ENCODE peak calls at places on chromosomes 4 and X, in four cellular contexts. W is CD8-positive, alpha-beta T cell; O is IMR-90; Z is sigmoid colon. R is an unnamed sample.
A peak's percentile ranks its signal among the peaks of the same experiment; 100 is the strongest.

GRCh38 chr4:142307857-142308256 is 538.2 kb downstream of the INPP4B start:
- DNase-seq in W (no peak), O (no peak), Z (no peak), R (no peak)

GRCh38 chr4:73864973-73865372 is 4.2 kb upstream of the CXCL1 start:
- DNase-seq in W (no peak), O (no peak), Z (no peak), R (no peak)

GRCh38 chrX:46961574-46962279 is 49.5 kb downstream of the JADE3 start:
- DNase-seq in W (no peak), O (no peak), Z (no peak), R (no peak)

GRCh38 chrX:16155586-16155985 is 11.7 kb upstream of the MAGEB17 start:
- DNase-seq in W (no peak), O (no peak), Z (no peak), R (no peak)

GRCh38 chr4:3346146-3346545 is 53.3 kb downstream of the RGS12 start:
- DNase-seq in W (no peak), O (peak; percentile 84), Z (no peak), R (peak; percentile 62)

GRCh38 chrX:2841511-2841910 is 12.8 kb downstream of the GYG2 start:
- DNase-seq in W (no peak), O (no peak), Z (no peak), R (no peak)

GRCh38 chr4:105808459-105809041 is 86.7 kb upstream of the NPNT start:
- DNase-seq in W (no peak), O (peak; percentile 88), Z (no peak), R (no peak)

GRCh38 chrX:44422631-44423030 is 79.2 kb upstream of the EFHC2 start:
- DNase-seq in W (no peak), O (no peak), Z (no peak), R (no peak)

GRCh38 chr4:173538148-173538902 is 8.3 kb upstream of the HAND2 start:
- DNase-seq in W (no peak), O (no peak), Z (peak; percentile 81), R (no peak)

GRCh38 chr4:37780444-37781133 is 45.9 kb upstream of the PGM2 start:
- DNase-seq in W (peak; percentile 36), O (no peak), Z (no peak), R (peak; percentile 11)

GRCh38 chr4:184433258-184433892 is 41.0 kb downstream of the IRF2 start:
- DNase-seq in W (no peak), O (peak; percentile 13), Z (no peak), R (no peak)

DNA sequence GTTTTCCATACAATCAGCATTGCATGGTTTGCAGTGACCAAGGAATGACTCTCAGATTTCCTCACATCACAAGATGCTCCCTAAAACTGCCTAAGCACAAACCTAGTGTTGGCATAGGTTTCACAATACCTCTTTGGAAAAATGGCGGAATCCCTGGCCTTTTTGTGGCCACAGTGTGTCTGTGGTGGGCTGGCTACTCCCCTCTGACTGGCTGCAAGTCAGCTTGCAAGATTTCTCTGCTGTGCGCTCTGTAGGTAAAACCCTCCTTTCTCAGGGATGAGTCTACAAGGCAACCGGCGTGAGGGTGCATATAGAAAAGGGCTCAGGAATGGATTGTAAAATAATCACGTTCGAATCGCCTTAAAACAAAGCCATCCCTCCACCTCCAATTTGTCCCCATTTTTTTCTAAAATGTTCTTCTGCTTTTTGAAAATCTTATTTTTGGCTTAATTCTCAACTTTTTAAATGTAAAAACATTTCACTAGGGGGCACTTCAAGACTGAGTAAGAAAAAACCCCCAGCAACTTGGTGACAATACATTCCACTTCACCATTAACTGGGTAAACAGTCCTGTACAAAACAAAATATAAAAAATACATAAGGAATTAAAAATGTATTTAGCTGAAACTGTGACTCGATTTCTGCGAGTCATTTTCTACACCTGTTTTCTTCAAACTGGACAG is 235.6 kb downstream of the STIM2 start:
- DNase-seq in W (no peak), O (no peak), Z (no peak), R (no peak)
- H3K27ac ChIP-seq in W (no peak overlapping the region), O (no peak overlapping the region), Z (no peak overlapping the region), R (no peak overlapping the region)

DNA sequence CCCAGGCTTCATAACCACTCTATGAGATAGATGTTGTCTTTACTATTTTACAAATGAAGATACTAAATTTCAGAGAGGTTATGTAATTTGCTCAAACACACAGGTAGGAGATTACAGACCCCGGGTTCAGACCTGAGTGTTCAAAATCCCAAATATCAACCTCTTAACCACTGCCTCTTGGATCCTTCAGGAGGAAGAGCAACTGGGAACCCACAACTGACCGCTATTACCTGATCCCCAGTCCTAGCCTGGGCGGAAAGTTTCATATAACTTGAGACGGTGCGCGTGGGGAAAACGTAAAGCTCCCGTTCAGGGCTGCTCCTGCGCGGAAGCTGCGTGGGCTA is 8.9 kb upstream of the PRDM8 start:
- DNase-seq in W (no peak), O (no peak), Z (no peak), R (no peak)
- H3K27me3 ChIP-seq in W (peaks cover 5% of the 10 kb centered on the region), O (no peaks in the 10 kb centered on the region), Z (no peaks in the 10 kb centered on the region), R (no peaks in the 10 kb centered on the region)

DNA sequence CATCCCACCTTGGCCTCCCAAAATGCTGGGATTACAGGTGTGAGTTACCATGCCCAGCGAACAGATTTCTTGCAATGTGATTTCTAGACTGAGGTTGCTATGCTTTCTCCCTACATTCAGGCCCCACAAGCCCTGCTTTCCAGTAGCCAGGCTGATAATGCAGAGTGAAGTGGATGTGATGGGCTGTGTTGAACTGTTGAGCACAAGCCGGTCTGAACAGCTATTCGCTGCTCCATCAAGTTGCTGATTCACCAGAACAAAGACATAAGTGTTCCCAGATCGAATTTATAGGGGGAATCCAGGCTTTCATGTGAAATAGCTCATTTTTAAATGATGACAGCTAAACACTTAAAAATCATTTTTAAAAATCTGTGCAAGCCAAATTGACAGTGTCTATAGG is 8.0 kb downstream of the NIPAL1 start:
- DNase-seq in W (no peak), O (no peak), Z (no peak), R (no peak)
- H3K4me3 ChIP-seq in W (no peak overlapping the region), O (no peak overlapping the region), Z (no peak overlapping the region), R (no peak overlapping the region)

GRCh38 chr4:67883463-67883862 is 339 bp downstream of the TMPRSS11D start:
- DNase-seq in W (no peak), O (no peak), Z (no peak), R (no peak)

GRCh38 chr4:67881226-67881625 is 2.6 kb downstream of the TMPRSS11D start:
- DNase-seq in W (no peak), O (no peak), Z (no peak), R (no peak)

GRCh38 chr4:67883902-67884301 is at the start of gene TMPRSS11D:
- DNase-seq in W (no peak), O (no peak), Z (no peak), R (no peak)

GRCh38 chr4:67886281-67886680 is 2.5 kb upstream of the TMPRSS11D start:
- DNase-seq in W (no peak), O (peak; percentile 61), Z (no peak), R (no peak)

DNA sequence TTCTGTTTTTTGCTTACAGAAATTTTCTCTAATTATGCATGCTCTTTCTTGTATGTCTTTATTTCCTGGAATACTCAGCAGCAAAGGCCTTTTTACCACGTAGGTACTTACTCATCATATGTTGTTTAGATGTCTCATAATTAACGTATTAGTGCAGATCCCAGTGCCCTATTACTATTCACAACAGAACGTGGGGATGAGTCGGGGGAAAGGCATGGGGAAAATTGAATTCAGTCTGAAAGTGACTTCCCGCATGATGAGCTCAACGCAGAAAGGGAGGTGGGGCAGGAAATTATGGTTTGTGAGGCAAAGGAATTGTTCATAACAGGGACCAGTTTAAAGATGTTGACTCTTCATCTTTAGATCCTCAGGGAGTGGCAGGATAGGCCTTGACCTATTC is 1.9 kb upstream of the TMPRSS11D start:
- DNase-seq in W (no peak), O (peak; percentile 98), Z (no peak), R (no peak)
- H3K27ac ChIP-seq in W (no peak overlapping the region), O (no peak overlapping the region), Z (no peak overlapping the region), R (no peak overlapping the region)

GRCh38 chr4:1797861-1798529 is 4.9 kb downstream of the FGFR3 start:
- DNase-seq in W (no peak), O (no peak), Z (no peak), R (no peak)

GRCh38 chr4:1794809-1795303 is 1.8 kb downstream of the FGFR3 start:
- DNase-seq in W (no peak), O (no peak), Z (no peak), R (no peak)

GRCh38 chr4:1797298-1797860 is 4.3 kb downstream of the FGFR3 start:
- DNase-seq in W (no peak), O (no peak), Z (no peak), R (no peak)

GRCh38 chr4:1795304-1796195 is 2.5 kb downstream of the FGFR3 start:
- DNase-seq in W (no peak), O (no peak), Z (no peak), R (no peak)

GRCh38 chr4:1796486-1797204 is 3.6 kb downstream of the FGFR3 start:
- DNase-seq in W (no peak), O (no peak), Z (no peak), R (no peak)
- H3K27me3 ChIP-seq in W (peaks cover 19% of the 10 kb centered on the region), O (peaks cover 48% of the 10 kb centered on the region), Z (peaks cover 79% of the 10 kb centered on the region), R (peaks cover 7% of the 10 kb centered on the region)

GRCh38 chr4:29711226-29711625 is 1008.9 kb upstream of the PCDH7 start:
- DNase-seq in W (no peak), O (peak; percentile 90), Z (no peak), R (no peak)
- H3K4me3 ChIP-seq in W (no peak overlapping the region), O (no peak overlapping the region), Z (no peak overlapping the region), R (no peak overlapping the region)

DNA sequence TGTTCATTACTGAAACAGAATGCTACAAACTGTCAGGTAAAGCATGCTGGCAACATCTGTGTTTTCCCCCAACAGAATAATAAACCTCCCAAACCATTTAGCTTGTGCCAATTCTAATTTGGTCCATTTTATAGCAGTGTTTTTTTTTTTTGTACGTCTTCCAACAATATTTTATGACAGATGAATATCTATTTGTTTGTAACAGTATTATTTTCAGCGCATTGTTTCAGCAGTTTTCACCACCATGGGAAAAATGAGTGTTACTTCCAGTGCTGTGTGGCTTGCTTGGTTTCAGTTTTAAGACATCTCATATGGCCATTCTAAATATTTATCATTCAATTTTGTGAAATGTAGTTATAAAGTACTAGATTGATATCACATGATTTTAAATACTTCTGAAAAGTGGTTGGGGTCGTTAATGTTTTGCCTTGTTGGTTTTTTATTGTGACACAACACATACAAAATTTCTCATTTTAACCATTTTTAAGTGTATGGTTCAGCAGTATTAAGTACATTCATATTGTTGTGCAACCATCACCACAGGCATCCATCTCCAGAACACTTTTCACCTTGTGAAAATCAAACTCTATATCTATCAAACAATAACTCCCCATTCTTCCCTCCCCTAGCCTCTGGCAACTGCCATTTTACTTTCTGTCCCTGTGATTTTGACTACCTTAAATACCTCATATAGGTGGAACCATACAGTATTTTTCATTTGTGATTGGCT is 25.6 kb upstream of the TBC1D19 start:
- DNase-seq in W (no peak), O (no peak), Z (no peak), R (no peak)
- H3K27ac ChIP-seq in W (no peak overlapping the region), O (no peak overlapping the region), Z (peak overlapping the region; percentile 20), R (no peak overlapping the region)

GRCh38 chr4:46993075-46994006 is at the start of gene GABRA4:
- DNase-seq in W (no peak), O (no peak), Z (no peak), R (no peak)
- H3K27me3 ChIP-seq in W (peaks cover 4% of the 10 kb centered on the region), O (peaks cover 39% of the 10 kb centered on the region), Z (peaks cover 31% of the 10 kb centered on the region), R (peaks cover 24% of the 10 kb centered on the region)